ENCODE peak calls at places on chromosome 1, in four cellular contexts. X is fibroblast of lung, Z is activated T-cell treated with anti-CD3 and anti-CD28 coated beads for 1 hour, S is tibial nerve. W is an unnamed sample.
A peak's percentile ranks its signal among the peaks of the same experiment; 100 is the strongest.

GRCh38 chr1:181479137-181479745 is 4.1 kb upstream of the CACNA1E start:
- DNase-seq in S (no peak), Z (no peak), X (peak; percentile 59), W (peak; percentile 31)

GRCh38 chr1:5991784-5992033 is 516 bp downstream of the NPHP4 start:
- DNase-seq in S (no peak), Z (no peak), X (no peak), W (no peak)

GRCh38 chr1:175124842-175125241 is 57.2 kb downstream of the TNN start:
- DNase-seq in X (no peak), Z (no peak), S (no peak), W (no peak)

GRCh38 chr1:70372426-70372825 is 17.9 kb upstream of the ANKRD13C start:
- DNase-seq in S (no peak), X (no peak), Z (no peak), W (no peak)

GRCh38 chr1:21059021-21059420 is 117.7 kb downstream of the EIF4G3 start:
- DNase-seq in Z (no peak), S (no peak), X (no peak), W (no peak)

GRCh38 chr1:162856260-162856659 is 4.7 kb downstream of the CCDC190 start:
- DNase-seq in S (no peak), X (peak; percentile 99), Z (no peak), W (no peak)

GRCh38 chr1:151992345-151993083 is 1.1 kb downstream of the S100A10 start:
- DNase-seq in Z (no peak), X (peak; percentile 96), S (peak; percentile 60), W (no peak)

GRCh38 chr1:183304466-183305122 is 113.6 kb downstream of the NMNAT2 start:
- DNase-seq in X (no peak), S (no peak), Z (no peak), W (no peak)

GRCh38 chr1:175000697-175001187 is 995 bp downstream of the CACYBP start:
- DNase-seq in S (no peak), X (peak; percentile 18), Z (no peak), W (no peak)

GRCh38 chr1:35554261-35555211 is 2.7 kb downstream of the KIAA0319L start:
- DNase-seq in X (no peak), Z (no peak), S (no peak), W (no peak)

GRCh38 chr1:31598980-31599379 is 18.5 kb upstream of the HCRTR1 start:
- DNase-seq in Z (no peak), S (no peak), X (no peak), W (no peak)

GRCh38 chr1:98019747-98020146 is 98.9 kb upstream of the DPYD start:
- DNase-seq in X (no peak), S (no peak), Z (no peak), W (no peak)

GRCh38 chr1:161721738-161722343 is 497 bp downstream of the FCRLB start:
- DNase-seq in Z (no peak), X (peak; percentile 89), S (no peak), W (no peak)

GRCh38 chr1:34681481-34682451 is 73.1 kb upstream of the GJB5 start:
- DNase-seq in S (peak; percentile 31), X (peak; percentile 20), Z (peak; percentile 24), W (peak; percentile 68)

GRCh38 chr1:10755977-10756521 is 40.4 kb downstream of the CASZ1 start:
- DNase-seq in X (peak; percentile 6), S (no peak), Z (peak; percentile 46), W (no peak)

GRCh38 chr1:240385985-240386978 is 225.7 kb downstream of the GREM2 start:
- DNase-seq in Z (no peak), S (no peak), X (peak; percentile 96), W (no peak)

GRCh38 chr1:243658596-243659105 is 191.4 kb downstream of the AKT3 start:
- DNase-seq in X (peak; percentile 14), Z (no peak), S (no peak), W (no peak)

GRCh38 chr1:37797750-37798345 is 4.2 kb downstream of the MANEAL start:
- DNase-seq in X (peak; percentile 77), S (no peak), Z (no peak), W (no peak)

GRCh38 chr1:6507461-6507911 is 16.0 kb upstream of the PLEKHG5 start:
- DNase-seq in Z (no peak), X (no peak), S (no peak), W (no peak)

GRCh38 chr1:157639800-157640199 is 41.9 kb upstream of the FCRL4 start:
- DNase-seq in Z (no peak), X (no peak), S (no peak), W (no peak)

GRCh38 chr1:234727018-234727757 is 117.2 kb upstream of the IRF2BP2 start:
- DNase-seq in X (peak; percentile 35), Z (no peak), S (no peak), W (no peak)

W was measured in progenitor cell of endocrine pancreas.